ENCODE peak calls at places on chromosomes 16 and 17, in six cellular contexts. C, X, M, U, J and E are unnamed samples.

GRCh38 chr16:3691778-3692177 is 25.5 kb downstream of the TRAP1 start:
- DNase-seq in X (peak), C (no peak), M (no peak), U (no peak), J (no peak), E (no peak)

GRCh38 chr16:89257757-89258465 is 40.4 kb downstream of the ZNF778 start:
- DNase-seq in J (no peak), U (no peak), X (no peak), C (no peak), M (no peak), E (no peak)

GRCh38 chr17:59618894-59619312 is 792 bp upstream of the CLTC start:
- DNase-seq in J (no peak), C (no peak), X (no peak), M (no peak), U (no peak), E (no peak)

GRCh38 chr16:49150341-49150740 is 131.3 kb downstream of the CBLN1 start:
- DNase-seq in M (no peak), X (no peak), C (peak), U (no peak), J (no peak), E (no peak)

GRCh38 chr16:80391095-80391494 is 149.7 kb upstream of the DYNLRB2 start:
- DNase-seq in U (no peak), M (no peak), J (no peak), C (no peak), X (no peak), E (no peak)

GRCh38 chr17:14545156-14545906 is 244.4 kb downstream of the HS3ST3B1 start:
- DNase-seq in U (no peak), M (no peak), J (no peak), C (peak), X (no peak), E (no peak)

GRCh38 chr17:39809221-39809620 is 54.9 kb downstream of the IKZF3 start:
- DNase-seq in M (no peak), U (no peak), C (no peak), X (no peak), J (no peak), E (no peak)

GRCh38 chr16:47175152-47175551 is 31.4 kb upstream of the NETO2 start:
- DNase-seq in M (no peak), U (no peak), J (no peak), X (no peak), C (no peak), E (no peak)

GRCh38 chr16:66544358-66544757 is 5.6 kb downstream of the TK2 start:
- DNase-seq in U (no peak), C (no peak), M (no peak), J (no peak), X (no peak), E (no peak)

GRCh38 chr16:19014456-19014855 is 30.7 kb downstream of the TMC7 start:
- DNase-seq in U (no peak), C (no peak), J (no peak), M (no peak), X (peak), E (no peak)

GRCh38 chr17:69447726-69448125 is 33.2 kb downstream of the MAP2K6 start:
- DNase-seq in J (peak), U (peak), X (peak), C (no peak), M (no peak), E (peak)

GRCh38 chr17:34740936-34741515 is 161.6 kb downstream of the TMEM132E start:
- DNase-seq in C (no peak), U (no peak), J (no peak), X (no peak), M (no peak), E (no peak)

GRCh38 chr17:40542562-40543411 is 22.5 kb downstream of the CCR7 start:
- DNase-seq in J (peak), U (peak), M (peak), C (peak), X (peak), E (peak)

GRCh38 chr16:48162839-48163410 is 7.1 kb upstream of the ABCC12 start:
- DNase-seq in J (no peak), C (no peak), M (no peak), X (no peak), U (no peak), E (no peak)

GRCh38 chr16:55255890-55256289 is 68.1 kb upstream of the IRX6 start:
- DNase-seq in M (no peak), U (no peak), C (no peak), J (no peak), X (no peak), E (no peak)

GRCh38 chr17:6374271-6374691 is 60.6 kb downstream of the AIPL1 start:
- DNase-seq in J (no peak), U (no peak), M (no peak), C (no peak), X (no peak), E (peak)

GRCh38 chr16:56349086-56349415 is 76.3 kb downstream of the AMFR start:
- DNase-seq in U (no peak), M (no peak), C (no peak), X (no peak), J (peak), E (no peak)

GRCh38 chr16:84087461-84088151 is 29.1 kb downstream of the MBTPS1 start:
- DNase-seq in J (no peak), M (no peak), X (no peak), U (no peak), C (peak), E (no peak)

DNA sequence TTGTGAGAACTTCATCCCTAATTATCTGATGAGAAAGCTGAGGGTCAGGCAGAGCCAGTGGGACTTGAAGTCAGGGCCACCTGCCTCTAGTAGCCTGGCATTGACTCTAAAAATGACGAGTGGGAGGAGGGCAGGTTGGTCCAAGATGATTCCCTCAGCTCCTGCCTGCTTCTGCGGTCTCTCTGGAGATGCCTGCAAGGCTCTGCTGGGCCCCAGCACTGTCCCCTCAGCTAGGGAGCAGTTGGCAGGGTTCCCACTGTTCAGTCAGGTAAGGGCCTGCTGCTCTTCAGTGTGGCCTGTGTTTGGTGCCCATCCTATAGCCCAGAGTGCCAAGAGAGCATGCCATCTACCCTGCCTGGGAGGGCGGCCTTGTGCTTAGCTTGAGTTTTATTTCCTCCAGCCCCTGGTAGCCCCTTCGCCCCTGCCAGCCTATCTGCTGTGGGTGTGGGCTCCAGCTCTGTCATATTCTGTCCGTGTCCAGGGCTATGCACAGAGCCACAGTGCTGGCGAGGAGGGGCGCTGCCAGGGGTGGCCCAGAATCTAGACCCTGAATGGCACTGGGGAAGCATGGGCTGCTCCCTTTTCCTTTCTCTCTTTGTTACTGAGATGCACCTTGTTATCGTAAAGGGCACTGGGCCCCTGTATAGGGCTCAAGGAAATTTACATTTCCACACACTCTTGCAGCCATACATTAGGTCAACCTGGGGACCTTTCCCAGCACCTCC is 68.5 kb downstream of the CYLD start:
- DNase-seq in M (no peak), J (no peak), C (no peak), U (no peak), X (no peak), E (no peak)
- H3K4me3 ChIP-seq in M (no peak), J (no peak), C (no peak), U (no peak), X (no peak), E (no peak)

GRCh38 chr17:30316736-30317135 is 17.1 kb downstream of the TMIGD1 start:
- DNase-seq in U (no peak), C (no peak), M (no peak), J (no peak), X (no peak), E (no peak)
- TF ChIP-seq CTCF in U (no peak), C (no peak), M (no peak), J (no peak), X (no peak), E (no peak)

GRCh38 chr16:57479043-57479421 is 7.3 kb downstream of the DOK4 start:
- DNase-seq in J (peak), M (no peak), U (no peak), C (no peak), X (no peak), E (no peak)

GRCh38 chr16:57481421-57481820 is 4.9 kb downstream of the DOK4 start:
- DNase-seq in C (no peak), X (no peak), J (no peak), U (no peak), M (no peak), E (no peak)

GRCh38 chr16:57480127-57480753 is 6.1 kb downstream of the DOK4 start:
- DNase-seq in U (peak), C (no peak), J (peak), M (peak), X (peak), E (no peak)

GRCh38 chr16:57479422-57480126 is 6.7 kb downstream of the DOK4 start:
- DNase-seq in M (no peak), X (peak), C (no peak), U (peak), J (peak), E (peak)

GRCh38 chr16:57480754-57481230 is 5.5 kb downstream of the DOK4 start:
- DNase-seq in M (no peak), J (no peak), U (no peak), X (no peak), C (no peak), E (no peak)
- H3K4me3 ChIP-seq in M (peak), J (no peak), U (no peak), X (no peak), C (no peak), E (no peak)

DNA sequence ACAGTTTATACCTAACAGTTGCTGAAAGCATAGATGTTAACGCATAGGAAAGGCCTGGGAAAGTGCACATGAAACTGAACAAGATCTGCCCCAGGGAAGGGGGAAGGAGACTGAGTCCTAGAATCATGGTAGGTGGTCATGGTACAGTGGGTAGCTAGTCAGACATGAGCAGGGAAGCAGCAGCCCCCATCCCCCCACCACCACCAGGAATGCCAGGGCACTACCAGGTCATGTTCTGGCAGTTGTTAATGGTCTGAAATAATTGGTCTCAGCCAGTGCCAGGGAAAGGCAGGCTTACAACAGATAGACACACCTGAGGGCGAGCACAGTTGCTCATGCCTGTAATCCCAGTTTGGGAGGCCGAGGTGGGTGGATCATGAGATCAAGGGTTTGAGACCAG is 185.2 kb downstream of the CPPED1 start:
- DNase-seq in U (no peak), J (no peak), X (no peak), M (no peak), C (no peak), E (no peak)
- TF ChIP-seq CTCF in U (no peak), J (no peak), X (no peak), M (no peak), C (no peak), E (no peak)

DNA sequence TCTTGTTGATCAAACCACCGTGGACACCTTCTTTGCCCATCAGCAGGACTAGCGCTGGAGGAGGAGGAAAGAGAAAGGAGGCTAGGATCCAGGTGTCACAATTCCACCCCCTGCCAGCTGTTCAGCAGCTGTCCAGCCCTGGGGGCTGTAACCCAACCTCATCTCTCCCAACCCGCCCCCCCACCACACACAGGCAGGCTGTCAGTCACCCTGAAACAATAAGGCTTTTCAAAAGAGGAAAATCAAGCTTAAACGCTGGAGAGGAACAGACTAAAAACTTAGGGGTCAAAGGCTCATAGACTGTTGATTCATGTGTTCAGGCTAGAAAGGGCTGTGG is 2.4 kb downstream of the PFN1 start:
- DNase-seq in M (no peak), U (no peak), C (no peak), X (no peak), J (no peak), E (no peak)
- H3K4me3 ChIP-seq in M (peak), U (peak), C (peak), X (peak), J (peak), E (peak)

DNA sequence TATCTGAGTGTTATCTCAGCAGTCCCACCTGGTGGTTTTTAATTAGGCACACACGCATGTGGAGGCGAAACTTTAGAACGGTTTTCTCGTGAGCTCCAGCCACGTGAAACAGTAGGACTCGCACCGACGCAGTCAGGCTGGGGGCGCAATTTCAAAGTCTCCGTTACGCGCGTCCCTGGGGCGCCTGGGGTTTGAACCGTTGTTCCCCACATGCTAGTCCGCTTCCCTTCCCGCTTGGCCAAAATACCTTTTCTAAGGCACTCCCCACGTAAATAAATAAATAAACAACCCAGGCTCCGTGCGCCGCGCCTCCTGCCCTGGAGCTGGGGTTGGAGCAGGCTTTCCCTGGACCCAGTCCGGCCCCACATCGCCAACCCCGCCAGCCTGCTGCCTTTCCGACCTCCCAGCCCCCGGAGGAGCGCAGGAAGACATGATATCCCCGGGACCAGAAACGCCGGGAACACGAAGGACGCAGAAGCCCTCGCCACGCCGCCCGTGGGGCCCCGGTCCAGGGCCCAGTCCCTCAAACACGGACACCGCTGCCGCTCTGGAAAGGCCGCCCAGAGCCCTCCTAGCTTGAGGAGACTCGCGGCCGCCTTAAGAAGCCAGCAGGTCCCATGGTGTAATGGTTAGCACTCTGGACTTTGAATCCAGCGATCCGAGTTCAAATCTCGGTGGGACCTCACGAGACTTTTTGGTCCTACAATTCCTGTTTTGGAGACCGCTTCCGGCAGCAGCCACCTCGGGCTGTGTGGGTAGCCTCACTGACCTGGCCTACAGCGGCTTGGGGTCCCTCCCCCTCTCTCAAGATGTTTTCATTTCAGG is 18.2 kb downstream of the GNGT2 start:
- DNase-seq in J (peak), X (peak), U (peak), M (peak), C (peak), E (peak)
- TF ChIP-seq CTCF in J (no peak), X (peak), U (no peak), M (peak), C (peak), E (peak)

GRCh38 chr16:85686912-85687591 is 1.7 kb downstream of the GINS2 start:
- DNase-seq in M (no peak), J (no peak), C (peak), U (no peak), X (no peak), E (no peak)
- H3K4me3 ChIP-seq in M (no peak), J (no peak), C (peak), U (no peak), X (no peak), E (no peak)

GRCh38 chr17:76124582-76125390 is 16.3 kb downstream of the FOXJ1 start:
- DNase-seq in M (no peak), X (no peak), J (no peak), U (no peak), C (peak), E (no peak)

GRCh38 chr17:76122411-76123126 is 18.5 kb downstream of the FOXJ1 start:
- DNase-seq in C (no peak), J (peak), M (no peak), X (no peak), U (no peak), E (no peak)

GRCh38 chr17:76125391-76125675 is 15.7 kb downstream of the FOXJ1 start:
- DNase-seq in M (no peak), J (no peak), X (no peak), C (no peak), U (no peak), E (no peak)

GRCh38 chr17:76123127-76123499 is 17.9 kb downstream of the FOXJ1 start:
- DNase-seq in U (no peak), X (no peak), C (no peak), J (no peak), M (no peak), E (no peak)

GRCh38 chr17:76123749-76124581 is 17.1 kb downstream of the FOXJ1 start:
- DNase-seq in M (no peak), C (peak), X (no peak), U (no peak), J (no peak), E (no peak)
- TF ChIP-seq CTCF in M (no peak), C (peak), X (no peak), U (no peak), J (no peak), E (no peak)

DNA sequence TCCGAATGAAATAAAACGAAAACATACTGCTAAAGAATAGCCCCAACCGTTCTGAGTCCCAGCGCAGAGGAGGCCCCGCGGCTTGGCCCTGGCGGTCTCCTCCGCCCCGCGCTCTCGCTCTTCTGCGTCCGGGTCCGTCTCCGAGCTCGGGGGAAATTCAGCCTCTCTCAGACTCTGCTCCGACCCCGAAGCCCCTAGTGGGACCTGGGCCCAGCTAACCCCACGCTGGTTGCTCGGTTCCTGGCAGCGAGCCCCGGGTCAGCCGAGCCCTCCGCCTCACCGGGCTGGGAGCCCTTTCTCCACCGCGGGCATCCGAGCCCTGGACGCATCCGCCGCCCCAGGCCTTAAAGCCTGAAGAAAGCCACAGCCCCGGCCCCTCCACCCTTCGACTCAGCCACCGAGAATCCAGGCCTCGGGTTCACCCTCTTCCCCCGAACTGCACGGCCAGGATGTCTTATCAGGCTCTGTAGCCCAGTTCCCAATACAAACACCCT is 1.2 kb downstream of the TBX2 start:
- DNase-seq in M (no peak), J (no peak), U (no peak), X (no peak), C (no peak), E (no peak)
- H3K4me3 ChIP-seq in M (peak), J (peak), U (peak), X (peak), C (no peak), E (peak)